ENCODE peak calls at places on chromosomes 7 and 10, in eight cellular contexts. One of them, this sample, is unnamed.
A peak's percentile ranks its signal among the peaks of the same experiment; 100 is the strongest.

GRCh38 chr7:157785021-157785441 is 448.2 kb downstream of the DNAJB6 start:
- DNase-seq in ascending aorta: no peak
- DNase-seq in lung: no peak
- DNase-seq in foreskin fibroblast: no peak
- DNase-seq in dorsolateral prefrontal cortex: no peak
- DNase-seq in right lobe of liver: peak; percentile 34
- DNase-seq in endothelial cell of umbilical vein: no peak
- DNase-seq in HepG2: no peak
- DNase-seq in this sample: no peak

GRCh38 chr10:58511765-58512469 is 755 bp upstream of the BICC1 start:
- DNase-seq in endothelial cell of umbilical vein: no peak
- DNase-seq in HepG2: peak; percentile 59
- DNase-seq in dorsolateral prefrontal cortex: peak; percentile 39
- DNase-seq in foreskin fibroblast: peak; percentile 32
- DNase-seq in right lobe of liver: no peak
- DNase-seq in lung: peak; percentile 31
- DNase-seq in ascending aorta: peak; percentile 63
- DNase-seq in this sample: peak; percentile 86

GRCh38 chr10:97475936-97476594 is 22.2 kb downstream of the MMS19 start:
- DNase-seq in endothelial cell of umbilical vein: no peak
- DNase-seq in right lobe of liver: no peak
- DNase-seq in HepG2: no peak
- DNase-seq in lung: peak; percentile 53
- DNase-seq in dorsolateral prefrontal cortex: no peak
- DNase-seq in foreskin fibroblast: peak; percentile 65
- DNase-seq in ascending aorta: no peak
- DNase-seq in this sample: no peak

GRCh38 chr7:107506683-107507339 is 37.0 kb downstream of the GPR22 start:
- DNase-seq in HepG2: no peak
- DNase-seq in ascending aorta: no peak
- DNase-seq in endothelial cell of umbilical vein: peak; percentile 58
- DNase-seq in foreskin fibroblast: no peak
- DNase-seq in right lobe of liver: no peak
- DNase-seq in dorsolateral prefrontal cortex: no peak
- DNase-seq in lung: peak; percentile 63
- DNase-seq in this sample: no peak

GRCh38 chr10:2351566-2351965 is 614.2 kb upstream of the ADARB2 start:
- DNase-seq in HepG2: no peak
- DNase-seq in right lobe of liver: no peak
- DNase-seq in lung: no peak
- DNase-seq in endothelial cell of umbilical vein: no peak
- DNase-seq in foreskin fibroblast: no peak
- DNase-seq in ascending aorta: no peak
- DNase-seq in dorsolateral prefrontal cortex: no peak
- DNase-seq in this sample: no peak

GRCh38 chr10:79379512-79380124 is 32.3 kb downstream of the PPIF start:
- DNase-seq in ascending aorta: peak; percentile 72
- DNase-seq in lung: no peak
- DNase-seq in right lobe of liver: peak; percentile 80
- DNase-seq in dorsolateral prefrontal cortex: peak; percentile 59
- DNase-seq in endothelial cell of umbilical vein: no peak
- DNase-seq in foreskin fibroblast: no peak
- DNase-seq in HepG2: no peak
- DNase-seq in this sample: peak; percentile 87

GRCh38 chr7:7265057-7265456 is 82.7 kb downstream of the C1GALT1 start:
- DNase-seq in right lobe of liver: no peak
- DNase-seq in HepG2: no peak
- DNase-seq in dorsolateral prefrontal cortex: no peak
- DNase-seq in ascending aorta: no peak
- DNase-seq in lung: no peak
- DNase-seq in endothelial cell of umbilical vein: no peak
- DNase-seq in foreskin fibroblast: no peak
- DNase-seq in this sample: no peak

GRCh38 chr10:29636178-29636577 is 1.4 kb upstream of the SVIL start:
- DNase-seq in dorsolateral prefrontal cortex: no peak
- DNase-seq in foreskin fibroblast: peak; percentile 59
- DNase-seq in HepG2: no peak
- DNase-seq in lung: no peak
- DNase-seq in right lobe of liver: no peak
- DNase-seq in ascending aorta: no peak
- DNase-seq in endothelial cell of umbilical vein: peak; percentile 90
- DNase-seq in this sample: no peak

GRCh38 chr7:28678421-28678965 is 266.2 kb downstream of the CREB5 start:
- DNase-seq in lung: no peak
- DNase-seq in dorsolateral prefrontal cortex: no peak
- DNase-seq in foreskin fibroblast: no peak
- DNase-seq in right lobe of liver: no peak
- DNase-seq in ascending aorta: no peak
- DNase-seq in HepG2: no peak
- DNase-seq in endothelial cell of umbilical vein: no peak
- DNase-seq in this sample: no peak

GRCh38 chr7:85285502-85285901 is 98.6 kb upstream of the SEMA3D start:
- DNase-seq in dorsolateral prefrontal cortex: no peak
- DNase-seq in ascending aorta: no peak
- DNase-seq in foreskin fibroblast: no peak
- DNase-seq in endothelial cell of umbilical vein: no peak
- DNase-seq in HepG2: no peak
- DNase-seq in lung: no peak
- DNase-seq in right lobe of liver: no peak
- DNase-seq in this sample: no peak

GRCh38 chr10:86536294-86536861 is 14.8 kb upstream of the WAPL start:
- DNase-seq in ascending aorta: no peak
- DNase-seq in lung: no peak
- DNase-seq in endothelial cell of umbilical vein: no peak
- DNase-seq in dorsolateral prefrontal cortex: no peak
- DNase-seq in foreskin fibroblast: no peak
- DNase-seq in right lobe of liver: peak; percentile 74
- DNase-seq in HepG2: no peak
- DNase-seq in this sample: no peak

GRCh38 chr7:7653568-7654187 is 13.1 kb downstream of the UMAD1 start:
- DNase-seq in HepG2: no peak
- DNase-seq in foreskin fibroblast: no peak
- DNase-seq in lung: no peak
- DNase-seq in ascending aorta: no peak
- DNase-seq in endothelial cell of umbilical vein: no peak
- DNase-seq in dorsolateral prefrontal cortex: no peak
- DNase-seq in right lobe of liver: no peak
- DNase-seq in this sample: no peak

GRCh38 chr7:2374401-2374800 is 19.8 kb downstream of the EIF3B start:
- DNase-seq in lung: no peak
- DNase-seq in foreskin fibroblast: no peak
- DNase-seq in right lobe of liver: no peak
- DNase-seq in endothelial cell of umbilical vein: no peak
- DNase-seq in ascending aorta: no peak
- DNase-seq in dorsolateral prefrontal cortex: no peak
- DNase-seq in HepG2: no peak
- DNase-seq in this sample: no peak

GRCh38 chr7:105699568-105700236 is 118.4 kb upstream of the EFCAB10 start:
- DNase-seq in foreskin fibroblast: no peak
- DNase-seq in lung: no peak
- DNase-seq in endothelial cell of umbilical vein: no peak
- DNase-seq in dorsolateral prefrontal cortex: no peak
- DNase-seq in HepG2: peak; percentile 54
- DNase-seq in ascending aorta: no peak
- DNase-seq in right lobe of liver: no peak
- DNase-seq in this sample: no peak

GRCh38 chr7:105014725-105015630 is 973 bp downstream of the KMT2E start:
- DNase-seq in dorsolateral prefrontal cortex: peak; percentile 60
- DNase-seq in foreskin fibroblast: peak; percentile 55
- DNase-seq in lung: peak; percentile 50
- DNase-seq in ascending aorta: peak; percentile 74
- DNase-seq in right lobe of liver: peak; percentile 65
- DNase-seq in HepG2: peak; percentile 20
- DNase-seq in endothelial cell of umbilical vein: peak; percentile 69
- DNase-seq in this sample: peak; percentile 76

GRCh38 chr7:30849565-30849964 is 62.1 kb upstream of the AQP1 start:
- DNase-seq in dorsolateral prefrontal cortex: peak; percentile 4
- DNase-seq in foreskin fibroblast: no peak
- DNase-seq in right lobe of liver: peak; percentile 6
- DNase-seq in endothelial cell of umbilical vein: peak; percentile 13
- DNase-seq in HepG2: no peak
- DNase-seq in ascending aorta: no peak
- DNase-seq in lung: no peak
- DNase-seq in this sample: no peak

GRCh38 chr7:81264116-81264515 is 345.3 kb upstream of the SEMA3C start:
- DNase-seq in right lobe of liver: no peak
- DNase-seq in dorsolateral prefrontal cortex: no peak
- DNase-seq in lung: no peak
- DNase-seq in ascending aorta: no peak
- DNase-seq in HepG2: no peak
- DNase-seq in endothelial cell of umbilical vein: peak; percentile 11
- DNase-seq in foreskin fibroblast: no peak
- DNase-seq in this sample: no peak

GRCh38 chr7:38574121-38574520 is 57.1 kb downstream of the AMPH start:
- DNase-seq in HepG2: no peak
- DNase-seq in right lobe of liver: no peak
- DNase-seq in foreskin fibroblast: no peak
- DNase-seq in dorsolateral prefrontal cortex: no peak
- DNase-seq in endothelial cell of umbilical vein: no peak
- DNase-seq in ascending aorta: no peak
- DNase-seq in lung: no peak
- DNase-seq in this sample: no peak

GRCh38 chr7:73831656-73832579 is 1.1 kb downstream of the CLDN4 start:
- DNase-seq in endothelial cell of umbilical vein: no peak
- DNase-seq in HepG2: peak; percentile 58
- DNase-seq in dorsolateral prefrontal cortex: no peak
- DNase-seq in right lobe of liver: no peak
- DNase-seq in ascending aorta: no peak
- DNase-seq in foreskin fibroblast: no peak
- DNase-seq in lung: peak; percentile 91
- DNase-seq in this sample: peak; percentile 60

GRCh38 chr7:142917447-142917846 is 16.1 kb downstream of the TRPV5 start:
- DNase-seq in HepG2: no peak
- DNase-seq in right lobe of liver: no peak
- DNase-seq in foreskin fibroblast: no peak
- DNase-seq in ascending aorta: no peak
- DNase-seq in dorsolateral prefrontal cortex: no peak
- DNase-seq in lung: no peak
- DNase-seq in endothelial cell of umbilical vein: no peak
- DNase-seq in this sample: peak; percentile 21

GRCh38 chr7:82362129-82362528 is 81.4 kb downstream of the CACNA2D1 start:
- DNase-seq in ascending aorta: no peak
- DNase-seq in dorsolateral prefrontal cortex: no peak
- DNase-seq in endothelial cell of umbilical vein: no peak
- DNase-seq in lung: no peak
- DNase-seq in foreskin fibroblast: peak; percentile 66
- DNase-seq in HepG2: no peak
- DNase-seq in right lobe of liver: no peak
- DNase-seq in this sample: no peak

GRCh38 chr7:36967387-36967786 is 243.1 kb upstream of the AOAH start:
- DNase-seq in lung: peak; percentile 58
- DNase-seq in endothelial cell of umbilical vein: peak; percentile 72
- DNase-seq in right lobe of liver: peak; percentile 67
- DNase-seq in HepG2: peak; percentile 79
- DNase-seq in dorsolateral prefrontal cortex: peak; percentile 55
- DNase-seq in ascending aorta: peak; percentile 79
- DNase-seq in foreskin fibroblast: peak; percentile 29
- DNase-seq in this sample: no peak

GRCh38 chr7:101630591-101630990 is 1.5 kb upstream of the MYL10 start:
- DNase-seq in dorsolateral prefrontal cortex: no peak
- DNase-seq in right lobe of liver: no peak
- DNase-seq in HepG2: no peak
- DNase-seq in endothelial cell of umbilical vein: peak; percentile 53
- DNase-seq in lung: no peak
- DNase-seq in foreskin fibroblast: no peak
- DNase-seq in ascending aorta: no peak
- DNase-seq in this sample: no peak

GRCh38 chr10:72084094-72084459 is 4.3 kb downstream of the SPOCK2 start:
- DNase-seq in foreskin fibroblast: no peak
- DNase-seq in HepG2: no peak
- DNase-seq in lung: no peak
- DNase-seq in ascending aorta: no peak
- DNase-seq in endothelial cell of umbilical vein: no peak
- DNase-seq in dorsolateral prefrontal cortex: no peak
- DNase-seq in right lobe of liver: no peak
- DNase-seq in this sample: peak; percentile 59

GRCh38 chr7:151116603-151117002 is 30.3 kb downstream of the AGAP3 start:
- DNase-seq in dorsolateral prefrontal cortex: no peak
- DNase-seq in HepG2: no peak
- DNase-seq in ascending aorta: no peak
- DNase-seq in lung: no peak
- DNase-seq in right lobe of liver: no peak
- DNase-seq in foreskin fibroblast: no peak
- DNase-seq in endothelial cell of umbilical vein: no peak
- DNase-seq in this sample: no peak
- H3K4me3 ChIP-seq in dorsolateral prefrontal cortex: no peak overlapping the region
- H3K4me3 ChIP-seq in HepG2: no peak overlapping the region
- H3K4me3 ChIP-seq in ascending aorta: no peak overlapping the region
- H3K4me3 ChIP-seq in lung: peak overlapping the region; percentile 15
- H3K4me3 ChIP-seq in right lobe of liver: no peak overlapping the region
- H3K4me3 ChIP-seq in foreskin fibroblast: no peak overlapping the region
- H3K4me3 ChIP-seq in endothelial cell of umbilical vein: no peak overlapping the region
- H3K4me3 ChIP-seq in this sample: no peak overlapping the region

DNA sequence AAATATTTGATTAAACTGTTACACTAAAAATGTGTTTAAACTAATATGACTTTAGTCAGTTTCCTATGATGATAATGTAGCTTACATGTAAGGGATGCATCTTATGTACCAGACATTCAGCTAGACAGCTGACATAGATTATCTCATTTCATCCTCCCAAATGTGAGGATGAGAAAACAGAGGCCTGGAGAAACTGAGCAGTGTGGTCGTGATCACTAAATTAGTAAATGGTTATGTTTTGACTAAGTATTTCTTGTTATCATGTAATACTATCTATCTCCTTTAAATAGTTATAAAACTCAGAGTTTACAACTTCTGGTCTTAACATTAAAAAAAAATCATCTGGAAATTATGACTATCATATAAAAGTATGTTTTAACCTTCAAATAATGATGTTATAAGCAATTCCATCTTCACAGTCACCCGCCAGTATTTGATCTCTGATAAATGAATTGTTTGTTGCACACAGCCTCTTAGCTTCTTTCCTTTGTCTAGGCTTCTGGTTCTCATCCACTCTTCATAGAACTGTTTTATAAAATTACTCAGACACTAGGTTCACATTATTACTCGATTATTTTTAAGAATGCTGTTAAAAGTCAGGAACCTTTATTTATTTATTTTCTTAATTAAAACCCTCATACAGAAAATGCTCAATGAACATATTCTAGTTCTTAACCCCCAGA is 33.6 kb upstream of the HDAC9 start:
- DNase-seq in foreskin fibroblast: no peak
- DNase-seq in right lobe of liver: no peak
- DNase-seq in dorsolateral prefrontal cortex: no peak
- DNase-seq in lung: no peak
- DNase-seq in endothelial cell of umbilical vein: no peak
- DNase-seq in ascending aorta: no peak
- DNase-seq in HepG2: no peak
- DNase-seq in this sample: no peak
- TF ChIP-seq CTCF in foreskin fibroblast: no peak
- TF ChIP-seq CTCF in right lobe of liver: no peak
- TF ChIP-seq CTCF in dorsolateral prefrontal cortex: no peak
- TF ChIP-seq CTCF in lung: no peak
- TF ChIP-seq CTCF in endothelial cell of umbilical vein: no peak
- TF ChIP-seq CTCF in ascending aorta: no peak
- TF ChIP-seq CTCF in HepG2: no peak
- TF ChIP-seq CTCF in this sample: no peak

GRCh38 chr10:44382981-44383748 is 1.7 kb downstream of the CXCL12 start:
- DNase-seq in right lobe of liver: no peak
- DNase-seq in ascending aorta: peak; percentile 60
- DNase-seq in endothelial cell of umbilical vein: no peak
- DNase-seq in lung: no peak
- DNase-seq in HepG2: no peak
- DNase-seq in foreskin fibroblast: no peak
- DNase-seq in dorsolateral prefrontal cortex: no peak
- DNase-seq in this sample: no peak
- H3K4me3 ChIP-seq in right lobe of liver: peak overlapping the region; percentile 35
- H3K4me3 ChIP-seq in ascending aorta: peak overlapping the region; percentile 64
- H3K4me3 ChIP-seq in endothelial cell of umbilical vein: no peak overlapping the region
- H3K4me3 ChIP-seq in lung: peak overlapping the region; percentile 27
- H3K4me3 ChIP-seq in HepG2: no peak overlapping the region
- H3K4me3 ChIP-seq in foreskin fibroblast: peak overlapping the region; percentile 77
- H3K4me3 ChIP-seq in dorsolateral prefrontal cortex: peak overlapping the region; percentile 63
- H3K4me3 ChIP-seq in this sample: no peak overlapping the region

GRCh38 chr10:70265032-70265689 is 18.6 kb downstream of the NPFFR1 start:
- DNase-seq in foreskin fibroblast: no peak
- DNase-seq in right lobe of liver: no peak
- DNase-seq in ascending aorta: no peak
- DNase-seq in endothelial cell of umbilical vein: no peak
- DNase-seq in lung: no peak
- DNase-seq in HepG2: peak; percentile 61
- DNase-seq in dorsolateral prefrontal cortex: no peak
- DNase-seq in this sample: peak; percentile 62
- TF ChIP-seq CTCF in foreskin fibroblast: no peak
- TF ChIP-seq CTCF in right lobe of liver: peak; percentile 38
- TF ChIP-seq CTCF in ascending aorta: no peak
- TF ChIP-seq CTCF in endothelial cell of umbilical vein: peak; percentile 26
- TF ChIP-seq CTCF in lung: peak; percentile 2
- TF ChIP-seq CTCF in HepG2: peak; percentile 81
- TF ChIP-seq CTCF in dorsolateral prefrontal cortex: peak; percentile 7
- TF ChIP-seq CTCF in this sample: no peak

This sample was measured in lower leg skin.